ENCODE peak calls at places on chromosome X, in five cellular contexts. J is BJ, H is IMR-90, N is esophagus squamous epithelium, O is ovary. C is an unnamed sample.

GRCh38 chrX:13101439-13102139 is 57.2 kb upstream of the FAM9C start:
- DNase-seq in J (peak; percentile 77), H (peak; percentile 86), N (no peak), O (peak; percentile 66), C (peak; percentile 57)

GRCh38 chrX:67094061-67094460 is 449.8 kb upstream of the AR start:
- DNase-seq in J (no peak), H (no peak), N (no peak), O (no peak), C (no peak)

GRCh38 chrX:13252726-13253125 is 67.1 kb downstream of the ATXN3L start:
- DNase-seq in J (no peak), H (peak; percentile 32), N (no peak), O (no peak), C (no peak)

GRCh38 chrX:142084611-142085010 is 120.5 kb downstream of the MAGEC2 start:
- DNase-seq in J (no peak), H (no peak), N (no peak), O (no peak), C (no peak)

GRCh38 chrX:17023670-17024069 is 77.2 kb downstream of the REPS2 start:
- DNase-seq in J (no peak), H (no peak), N (no peak), O (no peak), C (no peak)

GRCh38 chrX:80430826-80431501 is 10.7 kb downstream of the TENT5D start:
- DNase-seq in J (no peak), H (no peak), N (no peak), O (no peak), C (no peak)

GRCh38 chrX:136193771-136194170 is 46.4 kb downstream of the FHL1 start:
- DNase-seq in J (no peak), H (no peak), N (no peak), O (no peak), C (no peak)

GRCh38 chrX:13876652-13877051 is 59.8 kb upstream of the GPM6B start:
- DNase-seq in J (peak; percentile 7), H (peak; percentile 78), N (no peak), O (no peak), C (no peak)

GRCh38 chrX:132622130-132622529 is 133.3 kb upstream of the MBNL3 start:
- DNase-seq in J (no peak), H (peak; percentile 35), N (no peak), O (no peak), C (no peak)

GRCh38 chrX:120775959-120776358 is 99.7 kb downstream of the CT47B1 start:
- DNase-seq in J (no peak), H (no peak), N (no peak), O (no peak), C (no peak)

GRCh38 chrX:48514868-48515460 is 6.2 kb downstream of the PORCN start:
- DNase-seq in J (no peak), H (no peak), N (no peak), O (no peak), C (no peak)

GRCh38 chrX:96563663-96564062 is 121.0 kb upstream of the DIAPH2 start:
- DNase-seq in J (peak; percentile 3), H (peak; percentile 64), N (no peak), O (no peak), C (no peak)

GRCh38 chrX:41275661-41276609 is 58.0 kb upstream of the DDX3X start:
- DNase-seq in J (no peak), H (peak; percentile 57), N (no peak), O (peak; percentile 84), C (peak; percentile 64)

GRCh38 chrX:123648028-123648810 is 84.6 kb downstream of the THOC2 start:
- DNase-seq in J (no peak), H (peak; percentile 83), N (no peak), O (no peak), C (no peak)

GRCh38 chrX:48934581-48935331 is 15.9 kb upstream of the PIM2 start:
- DNase-seq in J (no peak), H (no peak), N (no peak), O (no peak), C (no peak)

GRCh38 chrX:3548743-3549441 is 164.6 kb downstream of the PRKX start:
- DNase-seq in J (no peak), H (peak; percentile 79), N (no peak), O (no peak), C (no peak)

GRCh38 chrX:65035451-65035779 is 59.2 kb upstream of the ZC4H2 start:
- DNase-seq in J (no peak), H (peak; percentile 21), N (no peak), O (peak; percentile 42), C (no peak)

GRCh38 chrX:52839137-52839536 is 28.1 kb downstream of the XAGE5 start:
- DNase-seq in J (no peak), H (no peak), N (no peak), O (no peak), C (no peak)

GRCh38 chrX:40945366-40945713 is 139.9 kb upstream of the USP9X start:
- DNase-seq in J (no peak), H (peak; percentile 87), N (no peak), O (no peak), C (peak; percentile 27)

GRCh38 chrX:42495139-42495538 is 282.8 kb downstream of the PPP1R2C start:
- DNase-seq in J (no peak), H (no peak), N (no peak), O (no peak), C (no peak)

GRCh38 chrX:50770702-50771101 is 43.3 kb downstream of the SHROOM4 start:
- DNase-seq in J (no peak), H (no peak), N (no peak), O (no peak), C (no peak)

GRCh38 chrX:13064599-13065143 is 20.3 kb upstream of the FAM9C start:
- DNase-seq in J (peak; percentile 41), H (peak; percentile 46), N (no peak), O (no peak), C (no peak)

GRCh38 chrX:15143050-15143824 is 126.6 kb downstream of the ASB9 start:
- DNase-seq in J (no peak), H (peak; percentile 45), N (no peak), O (peak; percentile 37), C (peak; percentile 28)

GRCh38 chrX:76850851-76851250 is 423.3 kb downstream of the MAGEE1 start:
- DNase-seq in J (no peak), H (no peak), N (no peak), O (no peak), C (no peak)

GRCh38 chrX:144637731-144638130 is 609.6 kb upstream of the SPANXN1 start:
- DNase-seq in J (no peak), H (no peak), N (no peak), O (no peak), C (no peak)

GRCh38 chrX:145817666-145818521 is at the start of gene SLITRK2:
- DNase-seq in J (no peak), H (no peak), N (no peak), O (no peak), C (no peak)

GRCh38 chrX:11666180-11666579 is 460 bp upstream of the ARHGAP6 start:
- DNase-seq in J (no peak), H (no peak), N (no peak), O (peak; percentile 36), C (no peak)
- H3K27me3 ChIP-seq in J (peaks cover 8% of the 10 kb centered on the region), H (peaks cover 16% of the 10 kb centered on the region), N (peaks cover 46% of the 10 kb centered on the region), O (no peaks in the 10 kb centered on the region), C (peaks cover 78% of the 10 kb centered on the region)

GRCh38 chrX:118677318-118677717 is 50.1 kb upstream of the IL13RA1 start:
- DNase-seq in J (no peak), H (no peak), N (no peak), O (no peak), C (no peak)
- H3K27me3 ChIP-seq in J (no peaks in the 10 kb centered on the region), H (no peaks in the 10 kb centered on the region), N (no peaks in the 10 kb centered on the region), O (no peaks in the 10 kb centered on the region), C (no peaks in the 10 kb centered on the region)

GRCh38 chrX:85026170-85026569 is 22.5 kb downstream of the APOOL start:
- DNase-seq in J (no peak), H (no peak), N (no peak), O (no peak), C (no peak)
- H3K27me3 ChIP-seq in J (no peaks in the 10 kb centered on the region), H (no peaks in the 10 kb centered on the region), N (no peaks in the 10 kb centered on the region), O (no peaks in the 10 kb centered on the region), C (no peaks in the 10 kb centered on the region)

GRCh38 chrX:104310657-104311056 is 55.9 kb upstream of the ESX1 start:
- DNase-seq in J (no peak), H (no peak), N (no peak), O (no peak), C (no peak)

GRCh38 chrX:104307341-104307740 is 52.6 kb upstream of the ESX1 start:
- DNase-seq in J (no peak), H (no peak), N (no peak), O (no peak), C (no peak)

GRCh38 chrX:104310084-104310483 is 55.4 kb upstream of the ESX1 start:
- DNase-seq in J (no peak), H (peak; percentile 47), N (no peak), O (no peak), C (no peak)

GRCh38 chrX:104309169-104309568 is 54.4 kb upstream of the ESX1 start:
- DNase-seq in J (no peak), H (no peak), N (no peak), O (no peak), C (no peak)

GRCh38 chrX:104306180-104306579 is 51.4 kb upstream of the ESX1 start:
- DNase-seq in J (no peak), H (no peak), N (no peak), O (no peak), C (no peak)
- H3K27me3 ChIP-seq in J (no peaks in the 10 kb centered on the region), H (peaks cover 7% of the 10 kb centered on the region), N (peaks cover 4% of the 10 kb centered on the region), O (no peaks in the 10 kb centered on the region), C (peaks cover 45% of the 10 kb centered on the region)

GRCh38 chrX:139200346-139200745 is 330.2 kb upstream of the F9 start:
- DNase-seq in J (no peak), H (no peak), N (no peak), O (no peak), C (no peak)

GRCh38 chrX:139199945-139200344 is 330.6 kb upstream of the F9 start:
- DNase-seq in J (no peak), H (no peak), N (no peak), O (no peak), C (no peak)

GRCh38 chrX:139200793-139201192 is 329.7 kb upstream of the F9 start:
- DNase-seq in J (no peak), H (peak; percentile 1), N (no peak), O (no peak), C (no peak)

GRCh38 chrX:139196890-139197289 is 333.6 kb upstream of the F9 start:
- DNase-seq in J (no peak), H (no peak), N (no peak), O (no peak), C (no peak)

GRCh38 chrX:139198936-139199335 is 331.6 kb upstream of the F9 start:
- DNase-seq in J (no peak), H (no peak), N (no peak), O (no peak), C (no peak)
- H3K27me3 ChIP-seq in J (peaks cover 6% of the 10 kb centered on the region), H (peaks cover 8% of the 10 kb centered on the region), N (peaks cover 17% of the 10 kb centered on the region), O (no peaks in the 10 kb centered on the region), C (peaks cover 36% of the 10 kb centered on the region)

GRCh38 chrX:87896057-87896456 is 378.5 kb downstream of the KLHL4 start:
- DNase-seq in J (no peak), H (no peak), N (no peak), O (no peak), C (no peak)
- H3K27me3 ChIP-seq in J (no peaks in the 10 kb centered on the region), H (no peaks in the 10 kb centered on the region), N (no peaks in the 10 kb centered on the region), O (no peaks in the 10 kb centered on the region), C (peaks cover 12% of the 10 kb centered on the region)

C was measured in breast epithelium.